ENCODE peak calls at places on chromosomes 11 and 22, in ten cellular contexts. I is WTC11; G is mucosa of descending colon; K is CD8-positive, alpha-beta T cell; N is tibial artery; P is spleen; M is right atrium auricular region; Q is RWPE2; U is GM20000; W is AG09309. L is an unnamed sample.

GRCh38 chr11:132137981-132138313 is 767.5 kb downstream of the NTM start:
- DNase-seq in P (no peak), W (no peak), M (no peak), N (no peak), U (no peak), I (no peak), K (no peak), Q (no peak), G (no peak), L (no peak)

GRCh38 chr11:36056160-36056751 is 112.4 kb downstream of the LDLRAD3 start:
- DNase-seq in W (no peak), Q (no peak), U (peak), K (no peak), P (no peak), G (no peak), I (peak), M (no peak), N (no peak), L (peak)

GRCh38 chr11:74306440-74307175 is 4.8 kb downstream of the P4HA3 start:
- DNase-seq in I (no peak), U (no peak), G (no peak), N (no peak), W (no peak), P (no peak), K (no peak), Q (no peak), M (no peak), L (no peak)

GRCh38 chr11:2390871-2391662 is 9.5 kb upstream of the TSSC4 start:
- DNase-seq in N (peak), M (no peak), K (no peak), P (no peak), I (no peak), Q (no peak), G (no peak), U (no peak), W (peak), L (no peak)

GRCh38 chr11:95897731-95898130 is 26.2 kb downstream of the MTMR2 start:
- DNase-seq in W (no peak), I (no peak), Q (no peak), U (no peak), K (no peak), N (no peak), M (no peak), P (no peak), G (no peak), L (no peak)

GRCh38 chr11:72048718-72049460 is 31.5 kb downstream of the NUMA1 start:
- DNase-seq in N (no peak), I (no peak), Q (no peak), M (no peak), U (no peak), G (no peak), P (no peak), W (no peak), K (no peak), L (no peak)

GRCh38 chr22:36478966-36479365 is 2.5 kb downstream of the TXN2 start:
- DNase-seq in W (no peak), P (no peak), G (no peak), N (no peak), M (no peak), U (no peak), I (no peak), Q (no peak), K (no peak), L (no peak)

GRCh38 chr11:17371614-17372013 is 16.8 kb downstream of the KCNJ11 start:
- DNase-seq in W (no peak), Q (no peak), G (no peak), I (no peak), K (no peak), P (no peak), N (no peak), U (no peak), M (no peak), L (no peak)

GRCh38 chr11:95477981-95478380 is 247.0 kb upstream of the SESN3 start:
- DNase-seq in P (no peak), G (no peak), K (no peak), I (no peak), U (no peak), N (no peak), Q (no peak), W (no peak), M (no peak), L (no peak)

GRCh38 chr11:19076744-19077589 is 16.4 kb upstream of the MRGPRX2 start:
- DNase-seq in N (no peak), I (peak), Q (no peak), W (no peak), K (peak), M (no peak), U (peak), G (no peak), P (peak), L (peak)

GRCh38 chr11:1829039-1829820 is 5.6 kb upstream of the SYT8 start:
- DNase-seq in N (peak), M (no peak), I (no peak), P (no peak), G (no peak), W (peak), K (no peak), U (no peak), Q (peak), L (no peak)

GRCh38 chr11:12598330-12599256 is 75.6 kb upstream of the TEAD1 start:
- DNase-seq in P (no peak), N (no peak), Q (no peak), I (no peak), W (no peak), K (no peak), G (no peak), M (no peak), U (no peak), L (no peak)

GRCh38 chr11:69383372-69383771 is 89.4 kb downstream of the MYEOV start:
- DNase-seq in N (peak), P (peak), K (no peak), Q (no peak), U (no peak), W (no peak), M (no peak), G (no peak), I (no peak), L (no peak)

GRCh38 chr11:131662310-131662709 is 291.9 kb downstream of the NTM start:
- DNase-seq in M (no peak), N (no peak), Q (peak), K (no peak), P (no peak), U (no peak), I (no peak), G (no peak), W (no peak), L (no peak)

GRCh38 chr11:103528596-103528995 is 419.4 kb downstream of the DYNC2H1 start:
- DNase-seq in I (no peak), N (no peak), U (no peak), Q (no peak), G (no peak), M (no peak), P (no peak), W (no peak), K (no peak), L (no peak)

GRCh38 chr11:7511405-7511804 is 2.4 kb upstream of the PPFIBP2 start:
- DNase-seq in G (no peak), M (peak), N (peak), K (no peak), W (no peak), P (no peak), I (no peak), U (no peak), Q (no peak), L (no peak)

GRCh38 chr11:66919938-66920337 is 38.2 kb downstream of the PC start:
- DNase-seq in K (no peak), W (no peak), N (no peak), U (no peak), G (no peak), M (no peak), P (no peak), Q (no peak), I (no peak), L (no peak)

GRCh38 chr11:16154715-16155396 is 201.5 kb downstream of the SOX6 start:
- DNase-seq in K (no peak), Q (no peak), I (no peak), U (no peak), N (no peak), P (no peak), W (no peak), M (no peak), G (no peak), L (no peak)

GRCh38 chr11:86291466-86292262 is 10.4 kb upstream of the HIKESHI start:
- DNase-seq in G (no peak), W (peak), Q (no peak), N (no peak), I (peak), P (no peak), M (no peak), U (peak), K (peak), L (peak)

GRCh38 chr22:36385491-36386350 is 2.0 kb downstream of the MYH9 start:
- DNase-seq in P (peak), K (no peak), W (no peak), Q (peak), U (no peak), M (no peak), I (no peak), N (peak), G (no peak), L (no peak)

GRCh38 chr11:60951909-60952741 is at the start of gene SLC15A3:
- DNase-seq in N (peak), W (no peak), M (peak), P (peak), Q (no peak), I (peak), G (peak), K (no peak), U (peak), L (peak)

GRCh38 chr22:37638351-37639069 is 959 bp upstream of the SH3BP1 start:
- DNase-seq in N (no peak), U (no peak), P (peak), Q (no peak), K (no peak), W (no peak), G (peak), I (peak), M (no peak), L (no peak)

GRCh38 chr22:33018232-33018864 is 39.8 kb downstream of the SYN3 start:
- DNase-seq in K (no peak), M (peak), W (peak), G (no peak), N (no peak), U (peak), Q (no peak), I (peak), P (no peak), L (peak)

GRCh38 chr11:85590848-85591483 is 36.2 kb downstream of the DLG2 start:
- DNase-seq in M (no peak), G (no peak), Q (no peak), W (peak), I (no peak), P (no peak), U (no peak), N (no peak), K (no peak), L (no peak)

GRCh38 chr11:112049777-112050176 is 24.0 kb downstream of the PIH1D2 start:
- DNase-seq in K (no peak), W (no peak), Q (no peak), M (no peak), I (no peak), N (no peak), G (no peak), P (no peak), U (no peak), L (no peak)

GRCh38 chr11:19829109-19829790 is 116.6 kb downstream of the NAV2 start:
- DNase-seq in I (no peak), W (no peak), G (no peak), M (no peak), K (no peak), Q (no peak), N (no peak), U (no peak), P (no peak), L (no peak)

GRCh38 chr11:116946414-116946813 is 109.0 kb upstream of the APOA1 start:
- DNase-seq in G (no peak), I (no peak), U (no peak), K (no peak), P (no peak), M (no peak), N (no peak), Q (no peak), W (no peak), L (no peak)

GRCh38 chr11:125941241-125941605 is 4.6 kb upstream of the VSIG10L2 start:
- DNase-seq in U (no peak), I (no peak), M (peak), G (no peak), Q (no peak), K (no peak), P (no peak), W (no peak), N (peak), L (no peak)

GRCh38 chr22:25351631-25352293 is 132.3 kb downstream of the CRYBB2 start:
- DNase-seq in Q (peak), K (no peak), U (no peak), M (no peak), P (no peak), N (no peak), W (no peak), I (no peak), G (no peak), L (peak)

GRCh38 chr11:18100926-18101656 is 4.8 kb downstream of the SAAL1 start:
- DNase-seq in W (no peak), G (no peak), N (no peak), Q (no peak), U (no peak), I (no peak), K (no peak), M (no peak), P (no peak), L (no peak)

DNA sequence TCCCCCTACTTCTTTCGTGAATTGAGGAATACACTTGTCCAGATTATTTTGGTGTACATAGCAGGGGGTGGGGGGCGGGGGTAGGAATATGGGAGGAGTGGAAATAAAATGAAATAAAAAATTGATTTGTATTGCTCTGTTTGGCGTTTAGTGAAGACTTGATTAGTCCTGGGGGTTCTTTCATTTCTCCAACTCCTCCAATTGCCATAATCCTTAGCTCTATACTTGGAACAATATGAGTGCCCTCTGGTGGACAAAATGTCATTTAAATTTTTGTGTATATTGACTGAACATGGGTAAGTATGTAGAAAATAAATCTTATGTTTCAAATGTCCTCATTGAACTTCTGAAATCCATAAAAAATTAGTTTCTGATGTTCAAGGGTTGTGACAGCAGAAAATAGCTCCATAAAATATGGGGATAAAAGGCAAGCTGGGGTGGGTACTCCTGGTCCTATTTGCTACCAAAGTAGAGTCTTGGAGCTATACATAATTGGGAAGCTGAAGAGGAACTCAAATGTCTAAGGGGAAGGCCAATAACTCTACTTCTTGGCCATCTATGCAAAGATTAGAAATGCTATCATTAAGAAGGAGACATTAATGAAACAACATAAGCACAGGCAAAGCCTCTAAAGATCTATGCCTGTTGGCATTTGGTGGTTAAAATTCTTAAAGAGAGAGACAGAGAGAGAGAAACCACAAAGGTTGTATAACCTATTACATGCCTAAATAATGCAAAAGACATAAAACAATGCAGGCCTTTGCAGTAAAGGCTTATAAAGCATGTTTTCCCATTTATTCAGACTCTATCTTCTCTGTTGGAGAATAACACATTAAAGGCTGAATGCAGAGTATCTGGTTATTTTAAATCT is 421.6 kb downstream of the METTL15 start:
- DNase-seq in N (no peak), M (no peak), I (no peak), Q (no peak), W (peak), U (peak), K (no peak), P (no peak), G (no peak), L (peak)
- TF ChIP-seq CTCF in N (peak), M (peak), I (peak), Q (peak), W (no peak), U (no peak), K (no peak), P (no peak), G (no peak), L (no peak)

DNA sequence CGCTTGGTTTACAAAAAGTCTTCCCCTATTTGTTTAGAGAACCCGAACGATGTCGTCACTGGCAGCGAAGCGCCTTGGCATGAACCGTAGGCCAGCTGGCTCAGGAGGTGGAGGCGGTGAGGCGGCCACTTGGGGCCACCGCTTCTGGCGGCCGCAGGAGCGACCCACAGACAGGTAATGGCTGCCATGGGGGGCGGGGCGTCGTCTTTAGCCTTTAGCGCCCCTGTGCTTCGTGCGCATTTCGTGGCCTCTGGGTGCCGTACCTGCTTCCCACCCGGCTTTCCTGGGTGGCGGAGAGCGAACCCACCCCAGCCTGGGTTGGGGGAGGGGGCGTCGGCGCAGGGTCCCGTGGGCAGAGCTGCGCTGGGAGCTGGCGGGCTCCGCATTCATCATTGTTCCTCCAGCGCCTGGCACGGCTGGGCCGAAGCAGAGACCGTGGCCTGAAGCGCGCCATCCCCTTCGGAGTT is 470 bp upstream of the OSBP2 start:
- DNase-seq in W (no peak), I (peak), Q (peak), U (peak), M (no peak), P (peak), N (peak), G (peak), K (peak), L (peak)
- TF ChIP-seq CTCF in W (no peak), I (no peak), Q (no peak), U (no peak), M (no peak), P (no peak), N (no peak), G (no peak), K (no peak), L (no peak)

DNA sequence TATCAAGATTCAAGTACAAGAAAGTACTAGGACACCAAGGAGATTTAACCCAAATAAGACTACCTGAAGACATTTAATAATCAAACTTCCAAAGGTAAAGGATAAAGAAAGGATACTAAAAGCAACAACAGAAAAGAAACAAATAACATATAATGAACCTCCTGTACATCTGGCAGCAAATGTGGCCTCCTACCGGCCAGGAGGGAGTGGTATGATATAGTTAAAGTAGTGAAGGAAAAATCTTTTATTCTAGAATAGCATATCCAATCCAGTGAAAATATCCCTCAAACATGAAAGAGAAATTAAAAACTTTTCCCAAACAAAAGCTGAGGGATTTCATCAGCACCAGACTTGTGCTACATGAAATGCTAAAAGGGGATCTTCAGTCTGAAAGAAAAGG is 104.7 kb upstream of the GUCY1A2 start:
- DNase-seq in P (no peak), N (no peak), U (no peak), M (no peak), I (no peak), K (no peak), Q (no peak), G (no peak), W (no peak), L (no peak)
- TF ChIP-seq CTCF in P (no peak), N (no peak), U (no peak), M (no peak), I (no peak), K (no peak), Q (no peak), G (no peak), W (peak), L (no peak)

GRCh38 chr11:304061-304506 is 3.5 kb upstream of the IFITM2 start:
- DNase-seq in W (no peak), U (no peak), K (no peak), M (no peak), G (peak), N (no peak), P (peak), Q (no peak), I (no peak), L (no peak)

GRCh38 chr11:309558-309855 is 1.9 kb downstream of the IFITM2 start:
- DNase-seq in G (no peak), N (no peak), U (no peak), W (no peak), Q (no peak), M (no peak), I (no peak), P (no peak), K (no peak), L (no peak)

GRCh38 chr11:305834-306211 is 1.8 kb upstream of the IFITM2 start:
- DNase-seq in W (no peak), P (peak), M (no peak), G (peak), K (no peak), U (no peak), I (no peak), Q (no peak), N (no peak), L (no peak)

GRCh38 chr11:304915-305833 is 2.4 kb upstream of the IFITM2 start:
- DNase-seq in W (peak), U (peak), I (peak), K (no peak), N (no peak), M (peak), G (peak), Q (no peak), P (peak), L (peak)

GRCh38 chr11:306645-307371 is 808 bp upstream of the IFITM2 start:
- DNase-seq in P (peak), M (no peak), N (no peak), I (no peak), G (peak), Q (no peak), W (no peak), U (no peak), K (no peak), L (no peak)
- TF ChIP-seq CTCF in P (no peak), M (no peak), N (no peak), I (no peak), G (no peak), Q (no peak), W (no peak), U (no peak), K (no peak), L (no peak)